ENCODE peak calls at places on chromosome 2, in five cellular contexts. Z is CD4-positive, alpha-beta memory T cell; B is sigmoid colon; D is heart left ventricle; Q is endodermal cell. P is an unnamed sample.

GRCh38 chr2:158013791-158014190 is 87.9 kb upstream of the UPP2 start:
- DNase-seq in Z (no peak), B (no peak), D (no peak), Q (no peak), P (no peak)

GRCh38 chr2:101745711-101746694 is 48.5 kb downstream of the MAP4K4 start:
- DNase-seq in Z (no peak), B (no peak), D (no peak), Q (no peak), P (no peak)

GRCh38 chr2:112627060-112628040 is 18.4 kb upstream of the SLC20A1 start:
- DNase-seq in Z (no peak), B (peak; percentile 84), D (peak; percentile 79), Q (peak; percentile 26), P (peak; percentile 58)

GRCh38 chr2:222797308-222797707 is 63.5 kb upstream of the ACSL3 start:
- DNase-seq in Z (no peak), B (no peak), D (no peak), Q (no peak), P (no peak)

GRCh38 chr2:194260185-194260584 is 1396.8 kb upstream of the SLC39A10 start:
- DNase-seq in Z (no peak), B (no peak), D (no peak), Q (no peak), P (no peak)

GRCh38 chr2:95342556-95343320 is 45.6 kb downstream of the KCNIP3 start:
- DNase-seq in Z (no peak), B (peak; percentile 52), D (no peak), Q (peak; percentile 40), P (no peak)

GRCh38 chr2:138787053-138787666 is 7.0 kb upstream of the NXPH2 start:
- DNase-seq in Z (peak; percentile 0), B (no peak), D (no peak), Q (peak; percentile 55), P (no peak)

GRCh38 chr2:179123272-179123662 is 73.3 kb upstream of the CCDC141 start:
- DNase-seq in Z (no peak), B (no peak), D (no peak), Q (no peak), P (no peak)

GRCh38 chr2:177692828-177693269 is 300.3 kb downstream of the AGPS start:
- DNase-seq in Z (no peak), B (no peak), D (no peak), Q (peak; percentile 55), P (no peak)

GRCh38 chr2:26607698-26608097 is 33.5 kb downstream of the CIB4 start:
- DNase-seq in Z (no peak), B (no peak), D (no peak), Q (no peak), P (no peak)

GRCh38 chr2:144324446-144325045 is 195.4 kb downstream of the ZEB2 start:
- DNase-seq in Z (no peak), B (no peak), D (no peak), Q (no peak), P (no peak)

GRCh38 chr2:102112271-102112670 is 30.3 kb upstream of the IL1R1 start:
- DNase-seq in Z (no peak), B (no peak), D (no peak), Q (no peak), P (no peak)

GRCh38 chr2:33765122-33765521 is 166.0 kb upstream of the FAM98A start:
- DNase-seq in Z (no peak), B (no peak), D (no peak), Q (peak; percentile 53), P (no peak)

GRCh38 chr2:227471924-227472264 is at the start of gene AGFG1:
- DNase-seq in Z (peak; percentile 86), B (peak; percentile 89), D (peak; percentile 84), Q (peak; percentile 97), P (peak; percentile 88)
- H3K27ac ChIP-seq in Z (peak within 1 kb of the TSS; percentile 73), B (peak within 1 kb of the TSS; percentile 94), D (peak within 1 kb of the TSS; percentile 81), Q (peak within 1 kb of the TSS; percentile 71), P (peak within 1 kb of the TSS; percentile 97)

GRCh38 chr2:28595323-28595722 is 99.5 kb downstream of the PLB1 start:
- DNase-seq in Z (no peak), B (no peak), D (no peak), Q (no peak), P (no peak)
- H3K27ac ChIP-seq in Z (peak overlapping the region; percentile 70), B (peak overlapping the region; percentile 81), D (peak overlapping the region; percentile 85), Q (no peak overlapping the region), P (no peak overlapping the region)

DNA sequence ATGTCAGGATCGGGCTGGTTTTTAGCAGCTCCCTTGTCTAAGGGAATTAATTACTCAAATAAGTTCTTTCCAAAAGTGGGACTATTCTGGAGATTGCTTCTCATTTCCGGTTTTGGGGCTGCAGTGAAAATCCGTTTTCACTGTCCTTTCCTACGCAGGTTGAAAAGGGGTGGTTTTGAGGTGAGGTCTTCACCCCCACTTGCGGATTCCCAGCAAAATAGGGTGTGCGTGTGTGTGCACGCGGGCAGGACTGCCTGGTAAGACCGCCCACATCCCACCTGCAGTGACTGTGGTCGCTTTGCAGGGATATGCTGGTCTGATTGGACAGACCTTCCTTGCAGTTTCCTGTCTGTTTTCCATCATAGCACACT is 472 bp upstream of the PLEKHM3 start:
- DNase-seq in Z (no peak), B (no peak), D (no peak), Q (peak; percentile 49), P (no peak)
- H3K27ac ChIP-seq in Z (peak overlapping the region; percentile 71), B (peak overlapping the region; percentile 83), D (peak overlapping the region; percentile 77), Q (no peak overlapping the region), P (peak overlapping the region; percentile 92)

GRCh38 chr2:119339562-119339923 is 27.1 kb downstream of the C2orf76 start:
- DNase-seq in Z (no peak), B (no peak), D (no peak), Q (no peak), P (no peak)
- H3K27ac ChIP-seq in Z (no peak overlapping the region), B (no peak overlapping the region), D (no peak overlapping the region), Q (no peak overlapping the region), P (no peak overlapping the region)

GRCh38 chr2:76298022-76298421 is 587.3 kb upstream of the GCFC2 start:
- DNase-seq in Z (no peak), B (no peak), D (no peak), Q (no peak), P (no peak)
- H3K27ac ChIP-seq in Z (no peak overlapping the region), B (no peak overlapping the region), D (no peak overlapping the region), Q (no peak overlapping the region), P (no peak overlapping the region)

DNA sequence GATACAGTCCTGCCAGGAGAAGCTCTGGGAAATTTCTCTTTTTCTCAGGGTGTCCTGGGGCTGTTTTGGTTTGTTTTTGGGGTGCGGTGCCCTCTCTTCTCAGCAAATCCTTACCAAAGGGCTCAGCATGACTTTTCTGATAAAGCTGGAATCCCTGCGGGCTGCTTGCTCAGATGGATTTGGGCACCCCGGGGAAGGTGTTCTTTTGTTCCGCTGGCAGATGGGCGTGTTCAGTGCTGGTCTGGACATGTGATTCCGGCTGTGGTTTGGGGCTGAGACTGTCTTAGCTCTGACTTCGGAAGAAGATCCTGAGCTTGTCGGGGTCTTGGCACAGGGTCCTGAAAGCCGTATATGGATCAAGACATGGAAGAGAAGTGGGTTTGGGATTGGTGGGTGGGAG is 134.2 kb upstream of the SPRED2 start:
- DNase-seq in Z (no peak), B (no peak), D (no peak), Q (peak; percentile 87), P (no peak)
- H3K27ac ChIP-seq in Z (no peak overlapping the region), B (no peak overlapping the region), D (no peak overlapping the region), Q (no peak overlapping the region), P (no peak overlapping the region)

GRCh38 chr2:192277494-192278109 is 82.9 kb upstream of the TMEFF2 start:
- DNase-seq in Z (no peak), B (no peak), D (no peak), Q (no peak), P (no peak)
- H3K27ac ChIP-seq in Z (no peak overlapping the region), B (no peak overlapping the region), D (no peak overlapping the region), Q (no peak overlapping the region), P (no peak overlapping the region)

P was measured in lung.